ENCODE peak calls at places on chromosomes 7 and 10, in four cellular contexts. S is prostate gland; Q is CD8-positive, alpha-beta T cell; I is body of pancreas. N is an unnamed sample.

GRCh38 chr7:20301311-20301939 is 29.3 kb upstream of the ITGB8 start:
- DNase-seq in S (no peak), Q (no peak), I (no peak), N (no peak)

GRCh38 chr10:86360657-86361056 is 5.9 kb downstream of the GRID1 start:
- DNase-seq in S (no peak), Q (no peak), I (no peak), N (no peak)

GRCh38 chr10:4851846-4852245 is 25.8 kb downstream of the AKR1E2 start:
- DNase-seq in S (peak), Q (no peak), I (peak), N (peak)

GRCh38 chr10:123203393-123204126 is 49.4 kb downstream of the BUB3 start:
- DNase-seq in S (peak), Q (no peak), I (no peak), N (peak)

GRCh38 chr10:96370575-96371157 is 11.9 kb upstream of the OPALIN start:
- DNase-seq in S (peak), Q (peak), I (peak), N (no peak)

GRCh38 chr10:117609095-117609821 is 66.7 kb downstream of the EMX2 start:
- DNase-seq in S (no peak), Q (no peak), I (peak), N (no peak)

GRCh38 chr7:94012748-94013147 is 8.6 kb upstream of the BET1 start:
- DNase-seq in S (no peak), Q (no peak), I (no peak), N (no peak)

GRCh38 chr10:7231420-7232414 is 179.1 kb downstream of the SFMBT2 start:
- DNase-seq in S (no peak), Q (no peak), I (no peak), N (peak)

GRCh38 chr10:43227911-43228782 is 38.7 kb downstream of the RASGEF1A start:
- DNase-seq in S (no peak), Q (no peak), I (peak), N (no peak)

GRCh38 chr10:23314835-23315239 is 29.8 kb downstream of the C10orf67 start:
- DNase-seq in S (peak), Q (peak), I (peak), N (peak)

GRCh38 chr10:76133597-76134255 is 702.3 kb downstream of the LRMDA start:
- DNase-seq in S (no peak), Q (no peak), I (no peak), N (no peak)

GRCh38 chr10:58952747-58953466 is 223.5 kb upstream of the PHYHIPL start:
- DNase-seq in S (peak), Q (no peak), I (peak), N (no peak)

GRCh38 chr7:82250598-82250997 is 193.0 kb downstream of the CACNA2D1 start:
- DNase-seq in S (no peak), Q (no peak), I (no peak), N (no peak)

GRCh38 chr10:29033311-29033940 is 255.4 kb upstream of the LYZL1 start:
- DNase-seq in S (no peak), Q (no peak), I (no peak), N (no peak)

GRCh38 chr7:39357648-39358047 is 208.6 kb upstream of the YAE1 start:
- DNase-seq in S (no peak), Q (no peak), I (no peak), N (no peak)

GRCh38 chr10:5508786-5509185 is 9.4 kb upstream of the CALML5 start:
- DNase-seq in S (no peak), Q (no peak), I (no peak), N (no peak)

GRCh38 chr7:121807078-121807477 is 65.9 kb upstream of the PTPRZ1 start:
- DNase-seq in S (no peak), Q (no peak), I (no peak), N (no peak)

GRCh38 chr10:10824611-10825148 is 193.0 kb upstream of the CELF2 start:
- DNase-seq in S (no peak), Q (no peak), I (no peak), N (no peak)

GRCh38 chr7:13826752-13827151 is 162.7 kb downstream of the ETV1 start:
- DNase-seq in S (no peak), Q (no peak), I (no peak), N (no peak)

GRCh38 chr10:1102836-1103235 is 46.7 kb downstream of the WDR37 start:
- DNase-seq in S (no peak), Q (no peak), I (no peak), N (no peak)

GRCh38 chr10:59757966-59758365 is 4.7 kb upstream of the MRLN start:
- DNase-seq in S (no peak), Q (no peak), I (no peak), N (no peak)

GRCh38 chr10:51960494-51960895 is 261.1 kb upstream of the CSTF2T start:
- DNase-seq in S (no peak), Q (no peak), I (no peak), N (peak)

GRCh38 chr7:46738165-46738564 is 817.1 kb upstream of the IGFBP3 start:
- DNase-seq in S (no peak), Q (no peak), I (no peak), N (no peak)

GRCh38 chr7:47764746-47765145 is 182.8 kb upstream of the TNS3 start:
- DNase-seq in S (no peak), Q (no peak), I (no peak), N (no peak)

GRCh38 chr7:83550100-83550499 is 98.8 kb downstream of the SEMA3E start:
- DNase-seq in S (no peak), Q (no peak), I (no peak), N (no peak)

GRCh38 chr10:21510218-21511070 is 15.0 kb downstream of the SKIDA1 start:
- DNase-seq in S (no peak), Q (no peak), I (no peak), N (no peak)

GRCh38 chr10:34781709-34782108 is 33.4 kb downstream of the PARD3 start:
- DNase-seq in S (no peak), Q (no peak), I (no peak), N (no peak)

GRCh38 chr10:114540191-114540590 is 117.9 kb downstream of the ABLIM1 start:
- DNase-seq in S (no peak), Q (no peak), I (no peak), N (no peak)

GRCh38 chr10:110218627-110219026 is 11.2 kb downstream of the MXI1 start:
- DNase-seq in S (no peak), Q (no peak), I (no peak), N (no peak)

GRCh38 chr10:100684688-100685235 is 60.6 kb upstream of the PAX2 start:
- DNase-seq in S (no peak), Q (no peak), I (no peak), N (no peak)

GRCh38 chr10:44376504-44377099 is 8.3 kb downstream of the CXCL12 start:
- DNase-seq in S (no peak), Q (no peak), I (no peak), N (peak)

GRCh38 chr10:70492786-70493659 is 14.5 kb downstream of the PALD1 start:
- DNase-seq in S (no peak), Q (no peak), I (no peak), N (no peak)

GRCh38 chr7:91683823-91684222 is 196.7 kb downstream of the MTERF1 start:
- DNase-seq in S (no peak), Q (no peak), I (no peak), N (no peak)

GRCh38 chr7:8893761-8894160 is 460.4 kb downstream of the NXPH1 start:
- DNase-seq in S (no peak), Q (no peak), I (no peak), N (no peak)

GRCh38 chr7:27689878-27690164 is 27.1 kb upstream of the HIBADH start:
- DNase-seq in S (no peak), Q (no peak), I (no peak), N (no peak)

GRCh38 chr7:65971021-65971420 is 11.0 kb downstream of the GUSB start:
- DNase-seq in S (no peak), Q (no peak), I (no peak), N (no peak)

GRCh38 chr7:151243045-151243349 is 5.5 kb downstream of the SMARCD3 start:
- DNase-seq in S (no peak), Q (no peak), I (no peak), N (no peak)

GRCh38 chr7:151242181-151243044 is 6.1 kb downstream of the SMARCD3 start:
- DNase-seq in S (no peak), Q (no peak), I (no peak), N (no peak)

GRCh38 chr7:151244871-151245346 is 3.6 kb downstream of the SMARCD3 start:
- DNase-seq in S (no peak), Q (no peak), I (no peak), N (no peak)

GRCh38 chr7:151244156-151244870 is 4.2 kb downstream of the SMARCD3 start:
- DNase-seq in S (no peak), Q (no peak), I (peak), N (no peak)

GRCh38 chr7:151243411-151244155 is 4.9 kb downstream of the SMARCD3 start:
- DNase-seq in S (no peak), Q (no peak), I (no peak), N (no peak)
- H3K4me3 ChIP-seq in S (no peak), Q (no peak), I (no peak), N (no peak)

GRCh38 chr10:132321726-132322125 is 10.3 kb upstream of the LRRC27 start:
- DNase-seq in S (no peak), Q (no peak), I (no peak), N (no peak)

GRCh38 chr10:132325969-132326889 is 5.8 kb upstream of the LRRC27 start:
- DNase-seq in S (no peak), Q (no peak), I (no peak), N (no peak)

GRCh38 chr10:132320776-132321469 is 11.1 kb upstream of the LRRC27 start:
- DNase-seq in S (no peak), Q (no peak), I (no peak), N (no peak)

GRCh38 chr10:132319853-132320669 is 11.9 kb upstream of the LRRC27 start:
- DNase-seq in S (no peak), Q (no peak), I (no peak), N (no peak)

GRCh38 chr10:132322621-132323048 is 9.4 kb upstream of the LRRC27 start:
- DNase-seq in S (no peak), Q (no peak), I (no peak), N (no peak)
- TF ChIP-seq CTCF in S (no peak), Q (no peak), I (no peak), N (no peak)

GRCh38 chr7:21480693-21481403 is 53.0 kb downstream of the SP4 start:
- DNase-seq in S (no peak), Q (no peak), I (no peak), N (no peak)
- H3K4me3 ChIP-seq in S (no peak), Q (no peak), I (no peak), N (no peak)

GRCh38 chr7:50657341-50657873 is 92.2 kb upstream of the DDC start:
- DNase-seq in S (peak), Q (no peak), I (no peak), N (no peak)
- TF ChIP-seq CTCF in S (peak), Q (no peak), I (no peak), N (no peak)

GRCh38 chr10:26858707-26859034 is 2.1 kb downstream of the ABI1 start:
- DNase-seq in S (peak), Q (no peak), I (no peak), N (no peak)

GRCh38 chr10:26860542-26861325 is at the start of gene ABI1:
- DNase-seq in S (peak), Q (peak), I (peak), N (peak)

GRCh38 chr10:26859241-26860025 is 1.3 kb downstream of the ABI1 start:
- DNase-seq in S (no peak), Q (no peak), I (no peak), N (no peak)

GRCh38 chr10:26860026-26860541 is 674 bp downstream of the ABI1 start:
- DNase-seq in S (peak), Q (peak), I (peak), N (no peak)

DNA sequence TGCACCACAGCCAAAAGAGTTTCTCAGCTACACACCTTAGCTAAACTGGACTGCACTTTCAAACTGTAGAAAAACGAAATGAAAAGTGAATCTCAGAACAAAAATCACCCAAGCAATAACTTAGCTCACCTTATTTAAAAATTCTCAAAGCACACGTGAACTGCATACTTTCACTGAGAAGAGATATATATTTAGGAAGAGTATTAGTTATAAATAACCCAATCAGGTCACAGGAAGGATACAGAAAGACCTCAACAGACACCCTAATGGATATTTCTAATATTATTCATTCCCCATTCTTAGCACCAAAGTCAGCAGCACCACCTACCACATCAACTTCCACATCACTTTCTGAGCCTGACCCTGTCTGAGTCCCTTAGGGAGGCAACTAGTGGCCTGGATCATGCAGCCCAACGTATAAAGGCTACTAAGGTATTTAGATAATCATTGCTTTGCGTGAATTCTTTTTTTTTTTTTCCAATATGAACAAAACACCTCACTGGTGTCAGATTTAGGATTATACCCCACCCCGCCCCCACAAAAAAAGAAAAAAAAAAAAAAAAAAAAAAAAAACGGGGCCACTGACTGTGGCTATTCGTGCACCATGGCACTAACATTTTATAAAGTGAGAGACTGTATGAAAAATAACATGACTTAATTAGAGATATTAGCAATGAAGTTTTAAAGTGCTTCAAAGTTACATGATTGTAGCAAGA is 2.6 kb downstream of the ABI1 start:
- DNase-seq in S (no peak), Q (no peak), I (no peak), N (no peak)
- H3K4me3 ChIP-seq in S (no peak), Q (no peak), I (no peak), N (peak)

GRCh38 chr10:97686301-97686961 is 610 bp downstream of the AVPI1 start:
- DNase-seq in S (no peak), Q (no peak), I (no peak), N (peak)

GRCh38 chr10:97686962-97687784 is at the start of gene AVPI1:
- DNase-seq in S (peak), Q (peak), I (peak), N (peak)

GRCh38 chr10:97684866-97685394 is 2.1 kb downstream of the AVPI1 start:
- DNase-seq in S (no peak), Q (no peak), I (no peak), N (no peak)

GRCh38 chr10:97683556-97684357 is 3.3 kb downstream of the AVPI1 start:
- DNase-seq in S (no peak), Q (no peak), I (peak), N (no peak)

DNA sequence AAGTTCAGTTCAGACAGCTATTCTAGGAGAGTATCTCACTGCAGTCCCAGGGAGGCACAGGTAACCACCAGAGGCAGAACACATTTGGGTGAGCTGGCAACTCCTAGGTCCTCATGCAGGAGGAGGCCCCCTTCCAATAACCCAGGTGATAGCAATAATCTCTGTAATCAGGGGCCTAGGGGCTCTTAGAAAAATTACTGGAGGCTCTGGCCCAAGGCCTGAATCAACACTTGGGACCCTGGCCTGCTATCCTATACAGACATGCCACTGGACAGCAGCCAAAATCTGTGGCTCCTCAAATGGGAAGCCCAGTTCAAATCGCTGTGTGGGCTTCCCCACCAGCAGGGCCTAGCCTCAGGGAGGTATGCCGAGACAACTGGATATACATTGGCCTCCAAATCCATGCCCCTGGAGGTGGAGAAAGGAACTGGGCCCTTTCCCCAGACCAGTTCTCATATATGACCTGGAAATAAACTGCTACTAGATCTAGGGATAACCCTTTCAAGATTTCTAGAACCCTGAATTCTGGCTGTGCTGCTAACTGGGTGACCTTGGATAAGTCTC is 1.6 kb downstream of the AVPI1 start:
- DNase-seq in S (no peak), Q (no peak), I (no peak), N (no peak)
- TF ChIP-seq CTCF in S (no peak), Q (no peak), I (peak), N (no peak)